ENCODE peak calls at places on chromosomes 6 and 20, in seven cellular contexts. One of them, this sample, is unnamed.

GRCh38 chr20:40564997-40565680 is 123.9 kb downstream of the MAFB start:
- DNase-seq in CD8-positive, alpha-beta memory T cell: no peak
- DNase-seq in astrocyte of the cerebellum: peak
- DNase-seq in cardiac muscle cell: peak
- DNase-seq in epithelial cell of esophagus: peak
- DNase-seq in astrocyte of the spinal cord: peak
- DNase-seq in choroid plexus epithelial cell: peak
- DNase-seq in this sample: peak

GRCh38 chr6:84213217-84213616 is 14.2 kb downstream of the CEP162 start:
- DNase-seq in epithelial cell of esophagus: no peak
- DNase-seq in choroid plexus epithelial cell: no peak
- DNase-seq in cardiac muscle cell: no peak
- DNase-seq in astrocyte of the cerebellum: no peak
- DNase-seq in astrocyte of the spinal cord: no peak
- DNase-seq in CD8-positive, alpha-beta memory T cell: no peak
- DNase-seq in this sample: no peak

GRCh38 chr6:109347779-109348178 is 34.5 kb downstream of the CD164 start:
- DNase-seq in epithelial cell of esophagus: no peak
- DNase-seq in astrocyte of the cerebellum: no peak
- DNase-seq in astrocyte of the spinal cord: no peak
- DNase-seq in CD8-positive, alpha-beta memory T cell: no peak
- DNase-seq in choroid plexus epithelial cell: no peak
- DNase-seq in cardiac muscle cell: no peak
- DNase-seq in this sample: no peak

GRCh38 chr6:40439401-40439800 is 147.8 kb downstream of the LRFN2 start:
- DNase-seq in choroid plexus epithelial cell: no peak
- DNase-seq in astrocyte of the cerebellum: no peak
- DNase-seq in epithelial cell of esophagus: no peak
- DNase-seq in astrocyte of the spinal cord: no peak
- DNase-seq in cardiac muscle cell: no peak
- DNase-seq in CD8-positive, alpha-beta memory T cell: no peak
- DNase-seq in this sample: no peak

GRCh38 chr6:506508-506907 is 115.0 kb downstream of the IRF4 start:
- DNase-seq in cardiac muscle cell: no peak
- DNase-seq in choroid plexus epithelial cell: no peak
- DNase-seq in astrocyte of the spinal cord: no peak
- DNase-seq in epithelial cell of esophagus: no peak
- DNase-seq in astrocyte of the cerebellum: no peak
- DNase-seq in CD8-positive, alpha-beta memory T cell: no peak
- DNase-seq in this sample: no peak

GRCh38 chr6:16690244-16691142 is 70.8 kb downstream of the ATXN1 start:
- DNase-seq in astrocyte of the spinal cord: no peak
- DNase-seq in cardiac muscle cell: peak
- DNase-seq in epithelial cell of esophagus: peak
- DNase-seq in CD8-positive, alpha-beta memory T cell: no peak
- DNase-seq in choroid plexus epithelial cell: peak
- DNase-seq in astrocyte of the cerebellum: no peak
- DNase-seq in this sample: no peak

GRCh38 chr20:19212524-19213502 is at the start of gene SLC24A3:
- DNase-seq in CD8-positive, alpha-beta memory T cell: no peak
- DNase-seq in cardiac muscle cell: peak
- DNase-seq in choroid plexus epithelial cell: peak
- DNase-seq in epithelial cell of esophagus: peak
- DNase-seq in astrocyte of the cerebellum: no peak
- DNase-seq in astrocyte of the spinal cord: peak
- DNase-seq in this sample: no peak

GRCh38 chr6:119540417-119540816 is 190.9 kb upstream of the MAN1A1 start:
- DNase-seq in astrocyte of the cerebellum: no peak
- DNase-seq in astrocyte of the spinal cord: no peak
- DNase-seq in cardiac muscle cell: no peak
- DNase-seq in choroid plexus epithelial cell: no peak
- DNase-seq in epithelial cell of esophagus: no peak
- DNase-seq in CD8-positive, alpha-beta memory T cell: no peak
- DNase-seq in this sample: no peak

GRCh38 chr6:27053738-27054137 is 193.8 kb upstream of the PRSS16 start:
- DNase-seq in epithelial cell of esophagus: peak
- DNase-seq in CD8-positive, alpha-beta memory T cell: no peak
- DNase-seq in astrocyte of the cerebellum: no peak
- DNase-seq in astrocyte of the spinal cord: no peak
- DNase-seq in cardiac muscle cell: no peak
- DNase-seq in choroid plexus epithelial cell: no peak
- DNase-seq in this sample: no peak

GRCh38 chr20:45964024-45964423 is 8.0 kb downstream of the ZNF335 start:
- DNase-seq in astrocyte of the cerebellum: no peak
- DNase-seq in astrocyte of the spinal cord: no peak
- DNase-seq in CD8-positive, alpha-beta memory T cell: no peak
- DNase-seq in choroid plexus epithelial cell: no peak
- DNase-seq in epithelial cell of esophagus: no peak
- DNase-seq in cardiac muscle cell: no peak
- DNase-seq in this sample: no peak

GRCh38 chr6:169190970-169191369 is 62.7 kb downstream of the THBS2 start:
- DNase-seq in astrocyte of the cerebellum: no peak
- DNase-seq in CD8-positive, alpha-beta memory T cell: no peak
- DNase-seq in cardiac muscle cell: no peak
- DNase-seq in choroid plexus epithelial cell: no peak
- DNase-seq in epithelial cell of esophagus: no peak
- DNase-seq in astrocyte of the spinal cord: no peak
- DNase-seq in this sample: no peak

GRCh38 chr6:169190144-169190584 is 63.5 kb downstream of the THBS2 start:
- DNase-seq in epithelial cell of esophagus: no peak
- DNase-seq in choroid plexus epithelial cell: peak
- DNase-seq in CD8-positive, alpha-beta memory T cell: no peak
- DNase-seq in cardiac muscle cell: peak
- DNase-seq in astrocyte of the cerebellum: peak
- DNase-seq in astrocyte of the spinal cord: peak
- DNase-seq in this sample: peak

GRCh38 chr6:169198885-169199284 is 54.8 kb downstream of the THBS2 start:
- DNase-seq in cardiac muscle cell: no peak
- DNase-seq in epithelial cell of esophagus: no peak
- DNase-seq in choroid plexus epithelial cell: no peak
- DNase-seq in astrocyte of the spinal cord: no peak
- DNase-seq in CD8-positive, alpha-beta memory T cell: no peak
- DNase-seq in astrocyte of the cerebellum: no peak
- DNase-seq in this sample: no peak

GRCh38 chr6:169199625-169200335 is 53.9 kb downstream of the THBS2 start:
- DNase-seq in epithelial cell of esophagus: no peak
- DNase-seq in cardiac muscle cell: no peak
- DNase-seq in astrocyte of the cerebellum: no peak
- DNase-seq in CD8-positive, alpha-beta memory T cell: no peak
- DNase-seq in astrocyte of the spinal cord: no peak
- DNase-seq in choroid plexus epithelial cell: no peak
- DNase-seq in this sample: no peak

DNA sequence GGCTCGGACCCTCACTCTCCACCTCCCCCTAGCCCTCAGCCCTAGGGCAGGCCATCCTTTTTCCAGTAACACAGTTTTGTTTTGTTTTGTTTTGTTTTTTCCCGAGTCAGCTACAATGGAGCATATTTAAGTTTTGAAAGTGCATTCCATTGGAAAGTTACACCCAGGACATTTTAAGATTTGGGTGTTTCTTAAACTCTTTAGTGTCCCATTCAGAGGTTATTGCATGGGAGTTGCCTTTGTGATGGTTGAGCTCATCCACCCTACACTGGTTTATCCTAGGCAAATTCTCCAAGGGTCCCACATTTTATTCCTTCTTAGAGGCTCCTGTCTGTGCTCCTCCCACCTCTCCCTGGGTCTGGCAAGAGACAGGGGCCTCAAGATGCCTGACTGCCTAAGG is 58.9 kb downstream of the THBS2 start:
- DNase-seq in cardiac muscle cell: no peak
- DNase-seq in choroid plexus epithelial cell: no peak
- DNase-seq in astrocyte of the spinal cord: no peak
- DNase-seq in astrocyte of the cerebellum: no peak
- DNase-seq in epithelial cell of esophagus: no peak
- DNase-seq in CD8-positive, alpha-beta memory T cell: no peak
- DNase-seq in this sample: no peak
- H3K4me3 ChIP-seq in cardiac muscle cell: no peak
- H3K4me3 ChIP-seq in choroid plexus epithelial cell: no peak
- H3K4me3 ChIP-seq in astrocyte of the spinal cord: no peak
- H3K4me3 ChIP-seq in astrocyte of the cerebellum: no peak
- H3K4me3 ChIP-seq in epithelial cell of esophagus: no peak
- H3K4me3 ChIP-seq in CD8-positive, alpha-beta memory T cell: no peak
- H3K4me3 ChIP-seq in this sample: no peak

GRCh38 chr6:36759177-36759757 is 61.6 kb downstream of the RAB44 start:
- DNase-seq in choroid plexus epithelial cell: peak
- DNase-seq in astrocyte of the spinal cord: peak
- DNase-seq in astrocyte of the cerebellum: peak
- DNase-seq in cardiac muscle cell: peak
- DNase-seq in CD8-positive, alpha-beta memory T cell: peak
- DNase-seq in epithelial cell of esophagus: peak
- DNase-seq in this sample: peak
- H3K4me3 ChIP-seq in choroid plexus epithelial cell: no peak
- H3K4me3 ChIP-seq in astrocyte of the spinal cord: no peak
- H3K4me3 ChIP-seq in astrocyte of the cerebellum: no peak
- H3K4me3 ChIP-seq in cardiac muscle cell: no peak
- H3K4me3 ChIP-seq in CD8-positive, alpha-beta memory T cell: no peak
- H3K4me3 ChIP-seq in epithelial cell of esophagus: no peak
- H3K4me3 ChIP-seq in this sample: no peak

DNA sequence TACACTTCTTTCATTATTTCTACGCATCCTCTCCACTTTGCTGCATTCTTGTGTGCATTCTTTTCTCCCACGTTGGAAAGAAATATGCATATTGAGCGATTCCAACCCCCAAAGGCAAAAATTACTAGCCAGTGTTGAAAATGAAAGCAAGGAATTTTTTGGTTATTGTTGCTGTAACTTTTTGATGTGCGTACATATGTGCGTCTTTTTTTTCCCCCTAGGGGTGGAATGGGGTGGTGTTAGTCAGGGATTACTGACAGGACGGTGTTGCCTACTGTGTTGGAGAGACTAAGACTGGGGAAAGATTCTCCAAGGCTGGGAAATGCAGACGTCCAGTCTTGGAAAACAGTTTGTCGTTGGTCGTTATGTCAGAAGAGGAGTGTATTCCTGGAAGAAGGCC is 44.2 kb upstream of the ESR1 start:
- DNase-seq in epithelial cell of esophagus: peak
- DNase-seq in astrocyte of the spinal cord: peak
- DNase-seq in choroid plexus epithelial cell: peak
- DNase-seq in astrocyte of the cerebellum: peak
- DNase-seq in CD8-positive, alpha-beta memory T cell: no peak
- DNase-seq in cardiac muscle cell: peak
- DNase-seq in this sample: no peak
- H3K4me3 ChIP-seq in epithelial cell of esophagus: peak
- H3K4me3 ChIP-seq in astrocyte of the spinal cord: no peak
- H3K4me3 ChIP-seq in choroid plexus epithelial cell: peak
- H3K4me3 ChIP-seq in astrocyte of the cerebellum: no peak
- H3K4me3 ChIP-seq in CD8-positive, alpha-beta memory T cell: no peak
- H3K4me3 ChIP-seq in cardiac muscle cell: no peak
- H3K4me3 ChIP-seq in this sample: no peak

DNA sequence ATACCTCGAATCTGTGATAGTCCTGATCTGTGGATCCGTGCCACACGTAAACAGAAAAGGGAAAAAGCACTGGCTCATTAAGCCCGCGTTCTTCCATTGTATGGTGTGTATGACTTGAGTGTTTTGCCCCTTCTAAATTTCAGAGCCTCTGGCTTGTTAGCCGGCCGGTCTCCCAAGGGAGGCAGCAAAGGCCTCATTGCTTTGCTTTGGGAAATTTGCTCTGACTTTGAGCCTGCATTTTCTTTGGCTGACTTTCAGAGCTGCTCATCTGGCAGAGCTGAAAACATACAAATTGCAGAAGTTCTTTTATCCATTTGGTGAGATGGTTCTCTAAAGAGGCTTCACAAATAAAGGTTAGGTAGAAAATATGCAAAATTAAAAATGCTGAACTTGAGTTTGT is 123.0 kb downstream of the UTRN start:
- DNase-seq in cardiac muscle cell: peak
- DNase-seq in choroid plexus epithelial cell: peak
- DNase-seq in astrocyte of the cerebellum: no peak
- DNase-seq in astrocyte of the spinal cord: peak
- DNase-seq in epithelial cell of esophagus: no peak
- DNase-seq in CD8-positive, alpha-beta memory T cell: no peak
- DNase-seq in this sample: peak
- H3K4me3 ChIP-seq in cardiac muscle cell: no peak
- H3K4me3 ChIP-seq in choroid plexus epithelial cell: no peak
- H3K4me3 ChIP-seq in astrocyte of the cerebellum: no peak
- H3K4me3 ChIP-seq in astrocyte of the spinal cord: no peak
- H3K4me3 ChIP-seq in epithelial cell of esophagus: no peak
- H3K4me3 ChIP-seq in CD8-positive, alpha-beta memory T cell: no peak
- H3K4me3 ChIP-seq in this sample: no peak

GRCh38 chr6:30646450-30647038 is 389 bp upstream of the C6orf136 start:
- DNase-seq in cardiac muscle cell: no peak
- DNase-seq in astrocyte of the spinal cord: no peak
- DNase-seq in astrocyte of the cerebellum: no peak
- DNase-seq in CD8-positive, alpha-beta memory T cell: peak
- DNase-seq in epithelial cell of esophagus: no peak
- DNase-seq in choroid plexus epithelial cell: no peak
- DNase-seq in this sample: no peak
- H3K4me3 ChIP-seq in cardiac muscle cell: peak
- H3K4me3 ChIP-seq in astrocyte of the spinal cord: peak
- H3K4me3 ChIP-seq in astrocyte of the cerebellum: peak
- H3K4me3 ChIP-seq in CD8-positive, alpha-beta memory T cell: no peak
- H3K4me3 ChIP-seq in epithelial cell of esophagus: peak
- H3K4me3 ChIP-seq in choroid plexus epithelial cell: peak
- H3K4me3 ChIP-seq in this sample: peak

DNA sequence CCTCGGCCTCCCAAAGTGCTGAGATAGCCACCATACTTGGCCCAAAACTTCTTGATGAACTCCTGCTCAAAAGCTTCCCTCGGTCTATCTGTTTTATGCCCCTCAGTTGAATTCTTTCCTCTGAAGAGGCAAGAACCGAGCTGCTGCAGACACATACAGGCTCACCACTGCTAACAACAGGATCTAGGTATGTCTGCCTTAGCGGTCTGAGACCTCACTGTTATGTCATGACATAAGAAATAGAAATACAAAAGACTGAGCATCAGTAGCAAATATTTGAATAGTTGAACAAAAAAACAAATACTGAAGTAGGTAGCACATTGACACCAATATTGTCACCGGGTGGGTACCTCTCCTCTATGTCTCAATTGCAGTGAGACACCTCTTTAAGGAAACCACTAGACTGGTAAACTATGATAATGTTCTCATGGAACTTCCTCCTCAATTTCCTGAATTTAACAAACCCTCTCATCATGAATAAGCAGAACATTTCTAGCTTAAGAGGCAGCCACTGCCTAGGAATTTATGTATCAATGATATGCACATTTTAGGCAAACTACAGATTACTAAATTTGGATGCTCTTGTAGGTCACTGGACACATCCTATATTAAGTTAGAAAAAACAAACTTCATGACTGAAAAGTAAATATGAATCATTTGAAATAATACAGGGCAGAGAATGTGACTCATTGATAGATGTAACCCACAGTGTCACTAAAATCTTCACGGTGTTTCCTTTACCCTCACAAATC is 9.4 kb upstream of the STXBP5 start:
- DNase-seq in CD8-positive, alpha-beta memory T cell: no peak
- DNase-seq in cardiac muscle cell: no peak
- DNase-seq in epithelial cell of esophagus: peak
- DNase-seq in astrocyte of the spinal cord: no peak
- DNase-seq in choroid plexus epithelial cell: no peak
- DNase-seq in astrocyte of the cerebellum: no peak
- DNase-seq in this sample: no peak
- H3K4me3 ChIP-seq in CD8-positive, alpha-beta memory T cell: no peak
- H3K4me3 ChIP-seq in cardiac muscle cell: no peak
- H3K4me3 ChIP-seq in epithelial cell of esophagus: no peak
- H3K4me3 ChIP-seq in astrocyte of the spinal cord: no peak
- H3K4me3 ChIP-seq in choroid plexus epithelial cell: no peak
- H3K4me3 ChIP-seq in astrocyte of the cerebellum: no peak
- H3K4me3 ChIP-seq in this sample: no peak

GRCh38 chr6:36598326-36598725 is 4.2 kb downstream of the SRSF3 start:
- DNase-seq in CD8-positive, alpha-beta memory T cell: no peak
- DNase-seq in astrocyte of the cerebellum: no peak
- DNase-seq in cardiac muscle cell: no peak
- DNase-seq in astrocyte of the spinal cord: no peak
- DNase-seq in epithelial cell of esophagus: no peak
- DNase-seq in choroid plexus epithelial cell: no peak
- DNase-seq in this sample: no peak
- H3K4me3 ChIP-seq in CD8-positive, alpha-beta memory T cell: peak
- H3K4me3 ChIP-seq in astrocyte of the cerebellum: peak
- H3K4me3 ChIP-seq in cardiac muscle cell: peak
- H3K4me3 ChIP-seq in astrocyte of the spinal cord: peak
- H3K4me3 ChIP-seq in epithelial cell of esophagus: peak
- H3K4me3 ChIP-seq in choroid plexus epithelial cell: peak
- H3K4me3 ChIP-seq in this sample: peak

GRCh38 chr20:14336667-14337066 is 745 bp downstream of the FLRT3 start:
- DNase-seq in CD8-positive, alpha-beta memory T cell: no peak
- DNase-seq in astrocyte of the spinal cord: no peak
- DNase-seq in astrocyte of the cerebellum: no peak
- DNase-seq in epithelial cell of esophagus: peak
- DNase-seq in choroid plexus epithelial cell: peak
- DNase-seq in cardiac muscle cell: peak
- DNase-seq in this sample: no peak
- H3K4me3 ChIP-seq in CD8-positive, alpha-beta memory T cell: no peak
- H3K4me3 ChIP-seq in astrocyte of the spinal cord: peak
- H3K4me3 ChIP-seq in astrocyte of the cerebellum: peak
- H3K4me3 ChIP-seq in epithelial cell of esophagus: peak
- H3K4me3 ChIP-seq in choroid plexus epithelial cell: peak
- H3K4me3 ChIP-seq in cardiac muscle cell: peak
- H3K4me3 ChIP-seq in this sample: peak

This sample was measured in skeletal muscle cell.